ENCODE peak calls at places on chromosomes 13 and 19, in four cellular contexts. R, Y, N and J are unnamed samples.

GRCh38 chr13:48497669-48498068 is 35.2 kb downstream of the RCBTB2 start:
- DNase-seq in N (no peak), Y (no peak), R (no peak), J (no peak)

GRCh38 chr13:100608906-100609305 is 20.3 kb upstream of the GGACT start:
- DNase-seq in R (peak; percentile 61), Y (no peak), N (no peak), J (no peak)

GRCh38 chr19:38434549-38435051 is 1.1 kb downstream of the RYR1 start:
- DNase-seq in R (peak; percentile 69), N (no peak), Y (no peak), J (no peak)

GRCh38 chr13:26343816-26344215 is 89.9 kb downstream of the CDK8 start:
- DNase-seq in R (no peak), Y (no peak), N (no peak), J (no peak)

GRCh38 chr19:35031072-35031881 is 1.0 kb downstream of the SCN1B start:
- DNase-seq in N (no peak), R (peak; percentile 66), Y (no peak), J (no peak)

GRCh38 chr13:98416408-98416807 is 160.5 kb downstream of the STK24 start:
- DNase-seq in N (no peak), Y (no peak), R (no peak), J (no peak)

GRCh38 chr19:944171-944567 is 18.3 kb downstream of the ARID3A start:
- DNase-seq in R (peak; percentile 90), N (no peak), Y (no peak), J (no peak)

GRCh38 chr19:7916137-7916907 is 1.7 kb downstream of the TGFBR3L start:
- DNase-seq in N (no peak), Y (no peak), R (no peak), J (no peak)

GRCh38 chr13:80783926-80784325 is 443.0 kb upstream of the SPRY2 start:
- DNase-seq in N (no peak), Y (no peak), R (no peak), J (no peak)

GRCh38 chr19:12272386-12272785 is 22.3 kb downstream of the ZNF44 start:
- DNase-seq in Y (no peak), N (no peak), R (no peak), J (no peak)

GRCh38 chr19:6808494-6808893 is 36.0 kb downstream of the VAV1 start:
- DNase-seq in Y (no peak), R (no peak), N (no peak), J (no peak)

GRCh38 chr13:112870737-112871287 is 98.2 kb upstream of the MCF2L start:
- DNase-seq in Y (no peak), N (no peak), R (no peak), J (no peak)

GRCh38 chr19:40549007-40549708 is 27.5 kb upstream of the SHKBP1 start:
- DNase-seq in Y (peak; percentile 63), N (peak; percentile 49), R (peak; percentile 87), J (no peak)

GRCh38 chr13:98546402-98546801 is 30.5 kb downstream of the STK24 start:
- DNase-seq in R (no peak), Y (no peak), N (no peak), J (no peak)

GRCh38 chr19:7527516-7528191 is 5.2 kb downstream of the MCOLN1 start:
- DNase-seq in R (no peak), Y (no peak), N (no peak), J (no peak)

GRCh38 chr13:30441304-30441703 is 19.0 kb downstream of the UBE2L5 start:
- DNase-seq in R (no peak), Y (no peak), N (no peak), J (no peak)

GRCh38 chr13:113639661-113640262 is 18.2 kb downstream of the ATP4B start:
- DNase-seq in N (no peak), Y (no peak), R (no peak), J (no peak)

GRCh38 chr19:7534531-7534980 is 961 bp upstream of the PNPLA6 start:
- DNase-seq in R (peak; percentile 54), Y (no peak), N (peak; percentile 70), J (no peak)

GRCh38 chr19:47120461-47120860 is 6.9 kb upstream of the ZC3H4 start:
- DNase-seq in N (no peak), Y (no peak), R (no peak), J (no peak)

GRCh38 chr13:65472336-65472735 is 1757.8 kb downstream of the PCDH9 start:
- DNase-seq in N (no peak), Y (no peak), R (no peak), J (no peak)

GRCh38 chr13:65468628-65469027 is 1761.5 kb downstream of the PCDH9 start:
- DNase-seq in R (no peak), Y (no peak), N (no peak), J (no peak)

GRCh38 chr13:65473199-65473598 is 1756.9 kb downstream of the PCDH9 start:
- DNase-seq in Y (no peak), N (no peak), R (no peak), J (no peak)

GRCh38 chr13:65470781-65471180 is 1759.4 kb downstream of the PCDH9 start:
- DNase-seq in Y (no peak), R (no peak), N (no peak), J (no peak)
- TF ChIP-seq TCF7L2 in Y (no peak), R (no peak), N (no peak), J (no peak)

DNA sequence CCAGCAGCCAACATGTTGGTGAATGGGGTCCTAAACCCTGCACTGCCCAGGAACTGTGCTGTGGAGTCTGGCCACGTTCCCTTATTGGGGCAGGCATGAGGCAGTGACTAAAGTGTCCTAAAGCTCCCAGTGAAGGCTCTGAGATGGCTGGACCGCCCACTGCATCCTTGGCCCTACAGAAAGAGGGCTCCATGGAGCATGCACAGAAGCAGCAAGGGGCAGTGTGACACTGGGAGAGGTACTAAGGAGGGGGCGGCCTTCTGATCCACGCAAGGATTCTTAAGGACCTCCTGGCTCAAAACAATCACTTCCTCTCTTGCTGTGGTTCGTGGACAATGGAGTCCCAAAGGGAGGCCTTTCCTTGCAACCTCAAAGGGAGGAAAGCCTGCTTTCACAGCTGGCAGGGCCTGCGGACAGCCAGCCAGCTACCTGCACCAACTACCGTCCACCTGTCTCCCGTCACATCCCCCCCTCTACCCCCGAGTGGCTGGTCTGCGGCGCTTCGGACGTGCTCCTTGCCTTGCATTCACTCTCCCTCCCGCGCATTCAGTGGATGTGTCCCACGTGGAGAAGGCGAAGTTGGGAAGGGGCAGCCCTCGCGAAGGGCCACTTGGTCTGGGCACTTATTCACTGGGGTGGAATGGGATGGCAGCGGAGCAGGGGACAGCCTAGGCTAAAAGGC is 63.9 kb upstream of the STARD13 start:
- DNase-seq in N (no peak), Y (no peak), R (no peak), J (no peak)
- TF ChIP-seq TCF7L2 in N (no peak), Y (no peak), R (no peak), J (no peak)

GRCh38 chr19:2619076-2619475 is 83.4 kb downstream of the GNG7 start:
- DNase-seq in Y (no peak), N (no peak), R (no peak), J (no peak)

GRCh38 chr19:2615782-2616181 is 86.7 kb downstream of the GNG7 start:
- DNase-seq in Y (no peak), R (no peak), N (no peak), J (no peak)

GRCh38 chr19:2618611-2619010 is 83.9 kb downstream of the GNG7 start:
- DNase-seq in Y (peak; percentile 62), N (no peak), R (no peak), J (no peak)

GRCh38 chr19:2617393-2618165 is 84.9 kb downstream of the GNG7 start:
- DNase-seq in Y (no peak), N (no peak), R (no peak), J (no peak)

GRCh38 chr19:2616741-2617392 is 85.6 kb downstream of the GNG7 start:
- DNase-seq in Y (no peak), R (no peak), N (peak; percentile 35), J (no peak)
- TF ChIP-seq TCF7L2 in Y (no peak), R (no peak), N (no peak), J (no peak)

DNA sequence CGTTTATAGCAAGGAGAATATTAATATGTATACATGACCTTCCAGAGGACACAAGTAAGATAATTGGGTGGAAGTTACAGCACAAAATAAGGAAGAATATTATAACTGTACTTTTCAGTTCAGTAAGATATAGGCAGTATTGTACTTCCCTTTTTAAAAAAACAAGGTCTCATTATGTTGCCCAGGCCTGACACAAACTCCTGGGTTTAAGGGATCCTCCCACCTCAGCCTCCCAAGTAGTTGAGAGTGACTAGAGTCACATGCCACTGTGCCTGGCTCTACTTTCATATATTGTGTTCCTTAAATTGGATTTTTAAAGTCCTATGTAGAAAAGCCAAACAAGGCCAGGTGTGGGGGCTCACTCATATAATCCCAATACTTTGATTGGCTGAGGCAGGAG is 19.5 kb upstream of the MAB21L1 start:
- DNase-seq in N (no peak), Y (no peak), R (no peak), J (no peak)
- TF ChIP-seq TCF7L2 in N (no peak), Y (no peak), R (no peak), J (no peak)

DNA sequence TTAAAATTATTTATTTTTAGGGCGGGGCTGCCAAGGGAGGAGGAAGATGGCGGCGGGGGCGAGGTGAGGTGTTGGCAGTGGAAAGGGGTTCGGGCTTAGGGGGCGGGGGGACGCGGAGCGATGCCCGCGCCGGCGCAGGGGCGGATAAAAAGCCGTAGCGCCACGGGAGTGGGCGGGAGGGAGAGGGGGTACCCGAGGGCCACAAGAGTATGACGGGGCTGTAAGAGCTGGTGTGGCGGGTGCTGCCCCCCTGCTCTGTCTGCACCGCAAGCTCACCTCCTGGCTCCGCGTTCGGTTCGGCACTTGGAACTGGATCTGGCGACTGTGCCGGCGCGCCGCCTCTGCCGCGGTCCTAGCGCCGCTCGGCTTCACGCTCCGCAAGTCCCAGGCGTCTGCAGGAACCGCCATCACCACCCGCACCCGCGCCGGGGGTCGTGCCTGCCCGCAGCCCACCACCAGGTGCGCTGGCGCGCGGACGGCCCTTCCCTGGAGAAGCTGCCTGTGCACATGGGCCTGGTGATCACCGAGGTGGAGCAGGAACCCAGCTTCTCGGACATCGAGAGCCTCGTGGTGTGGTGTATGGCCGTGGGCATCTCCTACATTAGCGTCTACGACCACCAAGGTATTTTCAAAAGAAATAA is 265.2 kb upstream of the SGCG start:
- DNase-seq in N (no peak), Y (peak; percentile 22), R (peak; percentile 22), J (no peak)
- TF ChIP-seq TCF7L2 in N (no peak), Y (peak; percentile 80), R (no peak), J (peak; percentile 70)

GRCh38 chr19:50490411-50490811 is 13.8 kb upstream of the GARIN5A start:
- DNase-seq in N (no peak), R (no peak), Y (no peak), J (no peak)
- TF ChIP-seq TCF7L2 in N (no peak), R (no peak), Y (no peak), J (no peak)

GRCh38 chr13:41791056-41791455 is 169.9 kb downstream of the VWA8 start:
- DNase-seq in R (no peak), N (no peak), Y (no peak), J (no peak)
- TF ChIP-seq TCF7L2 in R (no peak), N (no peak), Y (no peak), J (no peak)

GRCh38 chr19:2097330-2098327 is 914 bp downstream of the IZUMO4 start:
- DNase-seq in Y (no peak), R (no peak), N (no peak), J (no peak)
- TF ChIP-seq TCF7L2 in Y (no peak), R (no peak), N (no peak), J (no peak)